ENCODE peak calls at places on chromosome 20, in five cellular contexts. One of them, this sample, is unnamed.

GRCh38 chr20:32894711-32895355 is 36.1 kb downstream of the EFCAB8 start:
- DNase-seq in iPS-NIHi11: no peak
- DNase-seq in activated T-cell treated with anti-CD3 and anti-CD28 coated beads, Interleukin-2, amount 50 U/mL, for 72 hours: no peak
- DNase-seq in NCI-H1092: no peak
- DNase-seq in AG08396: no peak
- DNase-seq in this sample: no peak

GRCh38 chr20:59745716-59746115 is 141.4 kb downstream of the PHACTR3 start:
- DNase-seq in iPS-NIHi11: no peak
- DNase-seq in activated T-cell treated with anti-CD3 and anti-CD28 coated beads, Interleukin-2, amount 50 U/mL, for 72 hours: no peak
- DNase-seq in NCI-H1092: no peak
- DNase-seq in AG08396: no peak
- DNase-seq in this sample: no peak

GRCh38 chr20:4795394-4795793 is 73.7 kb downstream of the PRND start:
- DNase-seq in iPS-NIHi11: peak; percentile 48
- DNase-seq in activated T-cell treated with anti-CD3 and anti-CD28 coated beads, Interleukin-2, amount 50 U/mL, for 72 hours: peak; percentile 55
- DNase-seq in NCI-H1092: no peak
- DNase-seq in AG08396: peak; percentile 78
- DNase-seq in this sample: no peak

GRCh38 chr20:53202781-53203180 is 230.6 kb downstream of the TSHZ2 start:
- DNase-seq in iPS-NIHi11: no peak
- DNase-seq in activated T-cell treated with anti-CD3 and anti-CD28 coated beads, Interleukin-2, amount 50 U/mL, for 72 hours: no peak
- DNase-seq in NCI-H1092: no peak
- DNase-seq in AG08396: no peak
- DNase-seq in this sample: no peak

GRCh38 chr20:50380697-50381040 is 129.5 kb upstream of the PTPN1 start:
- DNase-seq in iPS-NIHi11: peak; percentile 41
- DNase-seq in activated T-cell treated with anti-CD3 and anti-CD28 coated beads, Interleukin-2, amount 50 U/mL, for 72 hours: no peak
- DNase-seq in NCI-H1092: peak; percentile 5
- DNase-seq in AG08396: peak; percentile 82
- DNase-seq in this sample: no peak

GRCh38 chr20:33653900-33654596 is 8.1 kb upstream of the C20orf144 start:
- DNase-seq in iPS-NIHi11: peak; percentile 39
- DNase-seq in activated T-cell treated with anti-CD3 and anti-CD28 coated beads, Interleukin-2, amount 50 U/mL, for 72 hours: no peak
- DNase-seq in NCI-H1092: peak; percentile 60
- DNase-seq in AG08396: no peak
- DNase-seq in this sample: no peak

GRCh38 chr20:44586289-44586911 is 4.0 kb downstream of the PKIG start:
- DNase-seq in iPS-NIHi11: no peak
- DNase-seq in activated T-cell treated with anti-CD3 and anti-CD28 coated beads, Interleukin-2, amount 50 U/mL, for 72 hours: no peak
- DNase-seq in NCI-H1092: peak; percentile 4
- DNase-seq in AG08396: no peak
- DNase-seq in this sample: no peak

GRCh38 chr20:49685809-49686208 is 27.9 kb downstream of the B4GALT5 start:
- DNase-seq in iPS-NIHi11: no peak
- DNase-seq in activated T-cell treated with anti-CD3 and anti-CD28 coated beads, Interleukin-2, amount 50 U/mL, for 72 hours: no peak
- DNase-seq in NCI-H1092: no peak
- DNase-seq in AG08396: peak; percentile 36
- DNase-seq in this sample: no peak

GRCh38 chr20:8583209-8584106 is 451.4 kb downstream of the PLCB1 start:
- DNase-seq in iPS-NIHi11: no peak
- DNase-seq in activated T-cell treated with anti-CD3 and anti-CD28 coated beads, Interleukin-2, amount 50 U/mL, for 72 hours: no peak
- DNase-seq in NCI-H1092: no peak
- DNase-seq in AG08396: no peak
- DNase-seq in this sample: no peak

GRCh38 chr20:19971121-19971520 is 46.0 kb upstream of the NAA20 start:
- DNase-seq in iPS-NIHi11: no peak
- DNase-seq in activated T-cell treated with anti-CD3 and anti-CD28 coated beads, Interleukin-2, amount 50 U/mL, for 72 hours: no peak
- DNase-seq in NCI-H1092: no peak
- DNase-seq in AG08396: no peak
- DNase-seq in this sample: no peak

GRCh38 chr20:62487564-62488086 is 11.8 kb upstream of the GATA5 start:
- DNase-seq in iPS-NIHi11: no peak
- DNase-seq in activated T-cell treated with anti-CD3 and anti-CD28 coated beads, Interleukin-2, amount 50 U/mL, for 72 hours: no peak
- DNase-seq in NCI-H1092: no peak
- DNase-seq in AG08396: no peak
- DNase-seq in this sample: no peak

GRCh38 chr20:25632940-25633790 is 9.4 kb upstream of the NANP start:
- DNase-seq in iPS-NIHi11: no peak
- DNase-seq in activated T-cell treated with anti-CD3 and anti-CD28 coated beads, Interleukin-2, amount 50 U/mL, for 72 hours: no peak
- DNase-seq in NCI-H1092: no peak
- DNase-seq in AG08396: no peak
- DNase-seq in this sample: no peak

GRCh38 chr20:12593342-12593741 is 415.4 kb upstream of the SPTLC3 start:
- DNase-seq in iPS-NIHi11: no peak
- DNase-seq in activated T-cell treated with anti-CD3 and anti-CD28 coated beads, Interleukin-2, amount 50 U/mL, for 72 hours: no peak
- DNase-seq in NCI-H1092: no peak
- DNase-seq in AG08396: no peak
- DNase-seq in this sample: no peak

GRCh38 chr20:47489448-47489872 is 12.2 kb upstream of the NCOA3 start:
- DNase-seq in iPS-NIHi11: no peak
- DNase-seq in activated T-cell treated with anti-CD3 and anti-CD28 coated beads, Interleukin-2, amount 50 U/mL, for 72 hours: no peak
- DNase-seq in NCI-H1092: no peak
- DNase-seq in AG08396: no peak
- DNase-seq in this sample: peak; percentile 35

GRCh38 chr20:62501801-62502495 is 26.2 kb upstream of the GATA5 start:
- DNase-seq in iPS-NIHi11: no peak
- DNase-seq in activated T-cell treated with anti-CD3 and anti-CD28 coated beads, Interleukin-2, amount 50 U/mL, for 72 hours: peak; percentile 84
- DNase-seq in NCI-H1092: no peak
- DNase-seq in AG08396: no peak
- DNase-seq in this sample: peak; percentile 27

GRCh38 chr20:4162766-4163165 is 147.4 kb upstream of the RNF24 start:
- DNase-seq in iPS-NIHi11: no peak
- DNase-seq in activated T-cell treated with anti-CD3 and anti-CD28 coated beads, Interleukin-2, amount 50 U/mL, for 72 hours: no peak
- DNase-seq in NCI-H1092: no peak
- DNase-seq in AG08396: no peak
- DNase-seq in this sample: no peak

GRCh38 chr20:62496525-62497218 is 20.9 kb upstream of the GATA5 start:
- DNase-seq in iPS-NIHi11: peak; percentile 95
- DNase-seq in activated T-cell treated with anti-CD3 and anti-CD28 coated beads, Interleukin-2, amount 50 U/mL, for 72 hours: peak; percentile 56
- DNase-seq in NCI-H1092: peak; percentile 23
- DNase-seq in AG08396: no peak
- DNase-seq in this sample: no peak

GRCh38 chr20:58930496-58930895 is 50.6 kb upstream of the NELFCD start:
- DNase-seq in iPS-NIHi11: no peak
- DNase-seq in activated T-cell treated with anti-CD3 and anti-CD28 coated beads, Interleukin-2, amount 50 U/mL, for 72 hours: no peak
- DNase-seq in NCI-H1092: no peak
- DNase-seq in AG08396: no peak
- DNase-seq in this sample: no peak

GRCh38 chr20:20593447-20594170 is 118.8 kb downstream of the RALGAPA2 start:
- DNase-seq in iPS-NIHi11: peak; percentile 79
- DNase-seq in activated T-cell treated with anti-CD3 and anti-CD28 coated beads, Interleukin-2, amount 50 U/mL, for 72 hours: no peak
- DNase-seq in NCI-H1092: peak; percentile 76
- DNase-seq in AG08396: peak; percentile 55
- DNase-seq in this sample: no peak

GRCh38 chr20:62015445-62016288 is 50.0 kb downstream of the TAF4 start:
- DNase-seq in iPS-NIHi11: no peak
- DNase-seq in activated T-cell treated with anti-CD3 and anti-CD28 coated beads, Interleukin-2, amount 50 U/mL, for 72 hours: no peak
- DNase-seq in NCI-H1092: no peak
- DNase-seq in AG08396: no peak
- DNase-seq in this sample: no peak

GRCh38 chr20:43936805-43937204 is 22.2 kb downstream of the TOX2 start:
- DNase-seq in iPS-NIHi11: no peak
- DNase-seq in activated T-cell treated with anti-CD3 and anti-CD28 coated beads, Interleukin-2, amount 50 U/mL, for 72 hours: no peak
- DNase-seq in NCI-H1092: no peak
- DNase-seq in AG08396: no peak
- DNase-seq in this sample: no peak

GRCh38 chr20:56625837-56626236 is 3.3 kb upstream of the TFAP2C start:
- DNase-seq in iPS-NIHi11: no peak
- DNase-seq in activated T-cell treated with anti-CD3 and anti-CD28 coated beads, Interleukin-2, amount 50 U/mL, for 72 hours: no peak
- DNase-seq in NCI-H1092: no peak
- DNase-seq in AG08396: no peak
- DNase-seq in this sample: no peak

GRCh38 chr20:14691994-14692393 is 354.6 kb upstream of the FLRT3 start:
- DNase-seq in iPS-NIHi11: no peak
- DNase-seq in activated T-cell treated with anti-CD3 and anti-CD28 coated beads, Interleukin-2, amount 50 U/mL, for 72 hours: no peak
- DNase-seq in NCI-H1092: no peak
- DNase-seq in AG08396: no peak
- DNase-seq in this sample: no peak

GRCh38 chr20:58981564-58982364 is 708 bp downstream of the NELFCD start:
- DNase-seq in iPS-NIHi11: no peak
- DNase-seq in activated T-cell treated with anti-CD3 and anti-CD28 coated beads, Interleukin-2, amount 50 U/mL, for 72 hours: no peak
- DNase-seq in NCI-H1092: no peak
- DNase-seq in AG08396: no peak
- DNase-seq in this sample: no peak

GRCh38 chr20:44181611-44182010 is 5.4 kb downstream of the JPH2 start:
- DNase-seq in iPS-NIHi11: no peak
- DNase-seq in activated T-cell treated with anti-CD3 and anti-CD28 coated beads, Interleukin-2, amount 50 U/mL, for 72 hours: no peak
- DNase-seq in NCI-H1092: no peak
- DNase-seq in AG08396: no peak
- DNase-seq in this sample: no peak

GRCh38 chr20:10385850-10386544 is 48.0 kb downstream of the MKKS start:
- DNase-seq in iPS-NIHi11: no peak
- DNase-seq in activated T-cell treated with anti-CD3 and anti-CD28 coated beads, Interleukin-2, amount 50 U/mL, for 72 hours: no peak
- DNase-seq in NCI-H1092: no peak
- DNase-seq in AG08396: no peak
- DNase-seq in this sample: no peak

GRCh38 chr20:59207742-59208357 is 44.2 kb downstream of the ZNF831 start:
- DNase-seq in iPS-NIHi11: peak; percentile 83
- DNase-seq in activated T-cell treated with anti-CD3 and anti-CD28 coated beads, Interleukin-2, amount 50 U/mL, for 72 hours: peak; percentile 86
- DNase-seq in NCI-H1092: no peak
- DNase-seq in AG08396: no peak
- DNase-seq in this sample: peak; percentile 63

GRCh38 chr20:931401-931800 is 15.3 kb upstream of the ANGPT4 start:
- DNase-seq in iPS-NIHi11: no peak
- DNase-seq in activated T-cell treated with anti-CD3 and anti-CD28 coated beads, Interleukin-2, amount 50 U/mL, for 72 hours: no peak
- DNase-seq in NCI-H1092: no peak
- DNase-seq in AG08396: no peak
- DNase-seq in this sample: no peak

GRCh38 chr20:32820000-32820697 is 395 bp downstream of the MAPRE1 start:
- DNase-seq in iPS-NIHi11: peak; percentile 91
- DNase-seq in activated T-cell treated with anti-CD3 and anti-CD28 coated beads, Interleukin-2, amount 50 U/mL, for 72 hours: peak; percentile 78
- DNase-seq in NCI-H1092: peak; percentile 49
- DNase-seq in AG08396: peak; percentile 82
- DNase-seq in this sample: peak; percentile 87

GRCh38 chr20:49610701-49611538 is 43.0 kb upstream of the PTGIS start:
- DNase-seq in iPS-NIHi11: peak; percentile 93
- DNase-seq in activated T-cell treated with anti-CD3 and anti-CD28 coated beads, Interleukin-2, amount 50 U/mL, for 72 hours: peak; percentile 90
- DNase-seq in NCI-H1092: peak; percentile 51
- DNase-seq in AG08396: peak; percentile 83
- DNase-seq in this sample: peak; percentile 64

GRCh38 chr20:58906894-58907293 is 54.4 kb downstream of the GNAS start:
- DNase-seq in iPS-NIHi11: no peak
- DNase-seq in activated T-cell treated with anti-CD3 and anti-CD28 coated beads, Interleukin-2, amount 50 U/mL, for 72 hours: no peak
- DNase-seq in NCI-H1092: no peak
- DNase-seq in AG08396: no peak
- DNase-seq in this sample: no peak

GRCh38 chr20:49482621-49483017 is at the start of gene KCNB1:
- DNase-seq in iPS-NIHi11: peak; percentile 98
- DNase-seq in activated T-cell treated with anti-CD3 and anti-CD28 coated beads, Interleukin-2, amount 50 U/mL, for 72 hours: peak; percentile 59
- DNase-seq in NCI-H1092: no peak
- DNase-seq in AG08396: peak; percentile 76
- DNase-seq in this sample: peak; percentile 14

This sample was measured in activated effector memory CD4-positive, alpha-beta T cell treated with Interleukin-2 at 50 U/mL for 16 hours.